ENCODE peak calls at places on chromosomes 11 and 22, in eight cellular contexts. S is lower leg skin, W is GM12892, T is A549, O is uterus, B is suprapubic skin, Q is ovary, H is heart left ventricle. J is an unnamed sample.
A peak's percentile ranks its signal among the peaks of the same experiment; 100 is the strongest.

GRCh38 chr22:38618682-38619081 is 37.5 kb downstream of the FAM227A start:
- DNase-seq in B (no peak), H (no peak), T (no peak), W (no peak), Q (no peak), S (no peak), O (no peak), J (no peak)

GRCh38 chr11:72871089-72871488 is 56.9 kb downstream of the ATG16L2 start:
- DNase-seq in W (no peak), T (no peak), H (no peak), Q (no peak), O (no peak), B (no peak), S (no peak), J (no peak)

GRCh38 chr22:45090364-45090960 is 73.3 kb upstream of the NUP50 start:
- DNase-seq in H (no peak), S (no peak), T (peak; percentile 69), B (no peak), O (no peak), Q (no peak), W (no peak), J (no peak)

GRCh38 chr11:26769027-26769426 is 47.2 kb upstream of the SLC5A12 start:
- DNase-seq in W (no peak), H (no peak), B (no peak), T (no peak), Q (no peak), O (no peak), S (no peak), J (no peak)

GRCh38 chr11:44600739-44601416 is 35.4 kb downstream of the CD82 start:
- DNase-seq in S (no peak), W (peak; percentile 45), H (peak; percentile 56), O (no peak), T (no peak), Q (no peak), B (no peak), J (no peak)

GRCh38 chr11:111540114-111540920 is at the start of gene LAYN:
- DNase-seq in W (peak; percentile 23), S (no peak), H (peak; percentile 62), O (peak; percentile 69), B (peak; percentile 72), Q (peak; percentile 71), T (no peak), J (no peak)

GRCh38 chr11:91141655-91142054 is 918.8 kb upstream of the CHORDC1 start:
- DNase-seq in O (no peak), H (no peak), S (no peak), B (no peak), T (no peak), Q (no peak), W (no peak), J (no peak)

GRCh38 chr22:46902998-46903916 is 140.8 kb downstream of the TBC1D22A start:
- DNase-seq in Q (no peak), B (no peak), H (no peak), W (no peak), T (no peak), O (no peak), S (no peak), J (no peak)

GRCh38 chr11:107496011-107496410 is 38.4 kb upstream of the CWF19L2 start:
- DNase-seq in W (no peak), H (no peak), O (no peak), B (no peak), S (no peak), Q (no peak), T (no peak), J (no peak)

GRCh38 chr22:48740086-48740730 is 1087.5 kb downstream of the BRD1 start:
- DNase-seq in Q (no peak), B (peak; percentile 31), W (no peak), H (no peak), T (no peak), O (no peak), S (no peak), J (no peak)

GRCh38 chr11:34564807-34565241 is 51.2 kb upstream of the ELF5 start:
- DNase-seq in S (no peak), B (no peak), Q (no peak), W (no peak), T (no peak), O (no peak), H (no peak), J (no peak)

GRCh38 chr22:45072322-45072903 is 62.6 kb upstream of the PHF21B start:
- DNase-seq in Q (no peak), W (no peak), O (no peak), B (no peak), H (no peak), S (no peak), T (peak; percentile 52), J (peak; percentile 24)

GRCh38 chr11:95277868-95278267 is 46.9 kb upstream of the SESN3 start:
- DNase-seq in Q (no peak), T (no peak), W (no peak), B (no peak), H (no peak), S (no peak), O (no peak), J (no peak)

GRCh38 chr11:116078101-116078561 is 573.9 kb upstream of the CADM1 start:
- DNase-seq in S (no peak), H (no peak), O (no peak), Q (no peak), T (no peak), B (no peak), W (no peak), J (no peak)

GRCh38 chr22:45200862-45201511 is 37.3 kb downstream of the NUP50 start:
- DNase-seq in T (no peak), Q (peak; percentile 9), B (no peak), S (no peak), H (no peak), O (no peak), W (no peak), J (no peak)

GRCh38 chr11:28169816-28170215 is 61.6 kb downstream of the METTL15 start:
- DNase-seq in Q (no peak), W (no peak), T (no peak), B (no peak), O (no peak), S (no peak), H (no peak), J (no peak)

GRCh38 chr11:81644239-81644840 is 1089.3 kb downstream of the FAM181B start:
- DNase-seq in S (no peak), H (no peak), W (peak; percentile 3), T (peak; percentile 56), Q (no peak), O (no peak), B (no peak), J (peak; percentile 33)

GRCh38 chr11:71137376-71137775 is 115.0 kb downstream of the SHANK2 start:
- DNase-seq in W (no peak), O (no peak), B (no peak), Q (no peak), T (no peak), S (no peak), H (no peak), J (no peak)

GRCh38 chr22:47165998-47166397 is 403.5 kb downstream of the TBC1D22A start:
- DNase-seq in S (no peak), W (no peak), O (no peak), Q (peak; percentile 2), B (peak; percentile 14), H (peak; percentile 8), T (no peak), J (no peak)

GRCh38 chr11:10641314-10642206 is 52.0 kb downstream of the IRAG1 start:
- DNase-seq in O (no peak), Q (no peak), B (no peak), T (no peak), S (no peak), W (no peak), H (no peak), J (no peak)
- TF ChIP-seq POLR2A in O (no peak), Q (no peak), B (no peak), T (no peak), S (no peak), W (no peak), H (no peak), J (no peak)

GRCh38 chr22:31107206-31108118 is at the start of gene SELENOM:
- DNase-seq in W (peak; percentile 95), O (peak; percentile 98), H (peak; percentile 97), S (peak; percentile 96), T (peak; percentile 96), B (peak; percentile 97), Q (peak; percentile 98), J (peak; percentile 93)
- TF ChIP-seq POLR2A in W (no peak), O (peak; percentile 84), H (no peak), S (no peak), T (peak; percentile 55), B (peak; percentile 77), Q (peak; percentile 95), J (no peak)

DNA sequence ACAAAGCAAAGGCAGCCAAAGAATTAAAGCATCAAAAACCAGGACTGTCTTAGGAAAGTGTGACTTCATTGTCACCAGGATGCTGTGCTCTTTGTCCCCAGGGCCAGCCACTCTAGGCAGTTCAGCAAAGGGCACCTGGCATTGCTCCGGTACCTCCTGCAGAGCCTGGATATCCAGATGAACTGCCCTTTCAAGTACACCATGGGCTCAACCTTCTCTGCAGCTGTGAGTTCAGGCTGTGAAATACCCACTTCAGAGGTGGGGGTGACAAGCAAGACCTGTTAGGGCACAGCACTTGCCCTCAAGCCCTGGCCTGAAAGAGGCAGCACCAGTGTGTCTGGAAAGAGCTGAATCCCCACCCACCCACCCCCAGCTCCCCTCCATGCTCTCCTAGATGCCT is 44.5 kb downstream of the KCNQ1OT1 start:
- DNase-seq in B (peak; percentile 28), Q (no peak), T (no peak), H (no peak), W (no peak), O (no peak), S (no peak), J (no peak)
- TF ChIP-seq POLR2A in B (no peak), Q (no peak), T (no peak), H (no peak), W (no peak), O (no peak), S (no peak), J (no peak)

GRCh38 chr11:65260302-65260701 is 1.5 kb upstream of the POLA2 start:
- DNase-seq in W (no peak), B (no peak), H (no peak), Q (no peak), T (no peak), S (no peak), O (no peak), J (no peak)

GRCh38 chr11:65260756-65261590 is 789 bp upstream of the POLA2 start:
- DNase-seq in B (no peak), S (no peak), H (no peak), Q (no peak), W (no peak), O (no peak), T (no peak), J (no peak)

GRCh38 chr11:65262381-65262680 is 569 bp downstream of the POLA2 start:
- DNase-seq in H (no peak), T (no peak), Q (peak; percentile 71), O (no peak), S (peak; percentile 32), B (no peak), W (no peak), J (no peak)

GRCh38 chr11:65262775-65263174 is 1.0 kb downstream of the POLA2 start:
- DNase-seq in H (no peak), S (no peak), O (no peak), T (no peak), W (no peak), Q (no peak), B (no peak), J (peak; percentile 26)

GRCh38 chr11:65261591-65262380 is at the start of gene POLA2:
- DNase-seq in S (peak; percentile 91), Q (peak; percentile 96), O (peak; percentile 95), H (peak; percentile 95), B (peak; percentile 95), W (peak; percentile 91), T (peak; percentile 95), J (peak; percentile 99)
- TF ChIP-seq POLR2A in S (no peak), Q (peak; percentile 94), O (peak; percentile 63), H (peak; percentile 69), B (peak; percentile 80), W (peak; percentile 97), T (peak; percentile 85), J (peak; percentile 95)